ENCODE peak calls at places on chromosomes 2 and 18, in four cellular contexts. J is GM06990, A is kidney tubule cell, C is A549. Z is an unnamed sample.

GRCh38 chr2:55138546-55139288 is 88.5 kb upstream of the RTN4 start:
- DNase-seq in C (no peak), J (no peak), A (no peak), Z (no peak)

GRCh38 chr2:140804682-140805235 is 1326.1 kb downstream of the LRP1B start:
- DNase-seq in C (no peak), J (no peak), A (no peak), Z (no peak)

GRCh38 chr2:120314656-120315366 is 31.1 kb upstream of the INHBB start:
- DNase-seq in A (no peak), J (no peak), C (no peak), Z (no peak)

GRCh38 chr2:121336528-121337294 is 51.7 kb upstream of the TFCP2L1 start:
- DNase-seq in J (no peak), C (no peak), A (no peak), Z (no peak)

GRCh38 chr2:127664065-127664894 is 11.1 kb downstream of the LIMS2 start:
- DNase-seq in C (no peak), A (no peak), J (no peak), Z (no peak)

GRCh38 chr2:67057901-67058703 is 339.0 kb upstream of the ETAA1 start:
- DNase-seq in C (no peak), A (no peak), J (no peak), Z (no peak)

GRCh38 chr2:231379266-231380215 is 16.0 kb upstream of the B3GNT7 start:
- DNase-seq in A (no peak), C (no peak), J (no peak), Z (no peak)

GRCh38 chr2:224837558-224837957 is 121.4 kb upstream of the CCDC195 start:
- DNase-seq in A (peak; percentile 91), J (no peak), C (no peak), Z (no peak)

GRCh38 chr2:12970861-12971260 is 254.1 kb downstream of the TRIB2 start:
- DNase-seq in A (peak; percentile 81), J (no peak), C (no peak), Z (no peak)

GRCh38 chr2:159713691-159714585 is 1.6 kb downstream of the MARCHF7 start:
- DNase-seq in A (peak; percentile 40), J (no peak), C (peak; percentile 21), Z (no peak)

GRCh38 chr2:190635781-190636180 is 13.1 kb upstream of the NAB1 start:
- DNase-seq in J (no peak), C (no peak), A (no peak), Z (no peak)

GRCh38 chr18:55549474-55550104 is 38.4 kb downstream of the TCF4 start:
- DNase-seq in A (no peak), C (no peak), J (no peak), Z (no peak)

GRCh38 chr2:134683561-134684112 is 35.2 kb downstream of the TMEM163 start:
- DNase-seq in A (peak; percentile 87), J (peak; percentile 47), C (no peak), Z (peak; percentile 15)

GRCh38 chr2:154603682-154604081 is 94.8 kb upstream of the KCNJ3 start:
- DNase-seq in C (no peak), A (no peak), J (no peak), Z (no peak)

GRCh38 chr2:96103906-96104861 is 12.2 kb downstream of the ADRA2B start:
- DNase-seq in J (no peak), A (peak; percentile 37), C (no peak), Z (no peak)

Z was measured in GM12878.